ENCODE peak calls at places on chromosomes 2 and 18, in four cellular contexts. One of them, this sample, is unnamed.

GRCh38 chr18:49645836-49646235 is 84.0 kb downstream of the LIPG start:
- DNase-seq in GM12878: no peak
- DNase-seq in HepG2: no peak
- DNase-seq in K562: no peak
- DNase-seq in this sample: no peak

GRCh38 chr2:160984426-160985077 is 175.7 kb upstream of the TANK start:
- DNase-seq in GM12878: no peak
- DNase-seq in K562: no peak
- DNase-seq in HepG2: no peak
- DNase-seq in this sample: no peak

GRCh38 chr2:26532301-26533250 is 54.7 kb upstream of the OTOF start:
- DNase-seq in HepG2: no peak
- DNase-seq in GM12878: no peak
- DNase-seq in K562: no peak
- DNase-seq in this sample: no peak

GRCh38 chr2:86393521-86394490 is 47.4 kb upstream of the KDM3A start:
- DNase-seq in K562: no peak
- DNase-seq in HepG2: no peak
- DNase-seq in GM12878: no peak
- DNase-seq in this sample: no peak

GRCh38 chr2:42092084-42092996 is 44.5 kb downstream of the PKDCC start:
- DNase-seq in HepG2: peak; percentile 98
- DNase-seq in GM12878: no peak
- DNase-seq in K562: no peak
- DNase-seq in this sample: no peak

GRCh38 chr2:10267551-10268465 is 34.9 kb upstream of the HPCAL1 start:
- DNase-seq in GM12878: no peak
- DNase-seq in K562: no peak
- DNase-seq in HepG2: peak; percentile 38
- DNase-seq in this sample: peak; percentile 37

GRCh38 chr2:227228061-227228667 is 63.7 kb downstream of the COL4A3 start:
- DNase-seq in K562: no peak
- DNase-seq in HepG2: no peak
- DNase-seq in GM12878: no peak
- DNase-seq in this sample: no peak

GRCh38 chr2:65164379-65165023 is 34.6 kb upstream of the RAB1A start:
- DNase-seq in GM12878: no peak
- DNase-seq in K562: no peak
- DNase-seq in HepG2: no peak
- DNase-seq in this sample: no peak

GRCh38 chr2:33583194-33583938 is 15.7 kb downstream of the FAM98A start:
- DNase-seq in K562: peak; percentile 50
- DNase-seq in HepG2: peak; percentile 36
- DNase-seq in GM12878: peak; percentile 26
- DNase-seq in this sample: no peak

GRCh38 chr2:196941398-196942078 is 15.0 kb upstream of the PGAP1 start:
- DNase-seq in HepG2: no peak
- DNase-seq in GM12878: no peak
- DNase-seq in K562: no peak
- DNase-seq in this sample: no peak

GRCh38 chr2:239265681-239266435 is 135.0 kb downstream of the HDAC4 start:
- DNase-seq in K562: no peak
- DNase-seq in HepG2: no peak
- DNase-seq in GM12878: no peak
- DNase-seq in this sample: no peak

DNA sequence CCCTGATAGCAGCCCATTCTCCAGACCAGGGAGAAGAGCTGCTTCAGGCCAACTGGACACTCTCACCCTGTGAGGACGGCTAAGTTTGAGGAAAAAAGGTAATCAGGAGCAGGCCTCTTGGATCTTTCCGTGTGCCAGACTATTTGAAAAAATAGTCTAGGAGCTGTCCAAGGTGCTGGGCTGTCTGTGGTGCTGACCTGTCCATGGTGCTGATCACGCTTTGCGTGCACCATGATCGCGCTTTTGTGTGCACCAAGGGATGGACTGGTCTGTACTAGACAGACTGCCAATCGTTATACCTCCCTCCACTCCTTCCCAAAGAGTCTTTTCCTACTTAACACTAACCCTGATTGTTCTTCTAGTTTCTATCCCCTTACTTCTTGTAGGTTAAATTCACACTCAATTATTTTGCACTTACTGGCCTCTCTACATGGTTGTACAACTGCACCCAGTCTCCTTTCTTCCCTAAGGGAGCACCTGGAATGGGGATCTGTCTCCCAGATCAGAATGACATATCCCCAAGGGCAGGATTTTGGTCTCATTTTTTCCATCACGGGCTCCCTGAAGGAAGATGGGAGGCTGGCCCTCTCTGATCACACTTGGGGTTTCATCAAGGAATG is 295.4 kb downstream of the CELF4 start:
- DNase-seq in HepG2: peak; percentile 21
- DNase-seq in K562: peak; percentile 76
- DNase-seq in GM12878: no peak
- DNase-seq in this sample: peak; percentile 64
- TF ChIP-seq SP1 in HepG2: peak; percentile 86
- TF ChIP-seq SP1 in K562: peak; percentile 72
- TF ChIP-seq SP1 in GM12878: no peak
- TF ChIP-seq SP1 in this sample: peak; percentile 94

DNA sequence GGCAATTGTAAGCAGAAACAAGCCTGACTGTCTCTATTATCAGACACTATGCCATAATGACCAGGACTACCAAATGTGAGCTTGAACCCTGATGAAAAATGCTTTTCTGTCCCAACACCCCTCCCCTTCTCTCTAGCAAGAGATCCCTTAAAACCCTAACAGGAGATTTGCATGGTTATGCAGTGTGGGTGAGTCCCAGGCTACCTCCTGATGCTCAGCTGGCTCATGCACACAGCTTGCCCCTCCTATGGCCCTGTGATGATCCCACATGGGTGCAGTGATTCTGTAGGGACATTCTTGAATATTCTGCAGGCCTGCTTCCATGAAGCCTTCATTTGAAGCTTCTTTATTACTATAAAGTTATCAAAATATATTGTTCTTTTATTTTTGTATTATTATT is 357.4 kb downstream of the AKAIN1 start:
- DNase-seq in HepG2: no peak
- DNase-seq in GM12878: no peak
- DNase-seq in K562: no peak
- DNase-seq in this sample: no peak
- TF ChIP-seq CREM in HepG2: no peak
- TF ChIP-seq CREM in GM12878: no peak
- TF ChIP-seq CREM in K562: no peak
- TF ChIP-seq CREM in this sample: no peak

DNA sequence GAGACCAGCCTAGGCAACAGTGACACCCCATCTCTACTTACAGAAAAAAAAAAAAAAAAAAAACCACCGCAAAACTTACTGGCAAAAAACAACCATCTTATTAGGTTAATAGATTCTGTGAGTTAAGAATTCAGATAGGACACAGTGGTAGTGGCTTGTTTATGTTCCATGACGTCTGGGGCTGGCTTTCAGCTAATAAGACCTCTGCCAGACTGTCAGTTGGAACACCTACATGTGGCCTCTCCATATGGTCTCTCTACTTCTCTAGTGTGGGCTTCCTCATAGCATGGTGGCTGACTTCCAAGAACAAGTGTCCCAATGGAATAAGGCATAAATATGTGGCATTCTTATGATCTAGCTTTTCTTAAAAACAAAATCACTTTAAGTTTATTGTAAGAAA is 94.0 kb upstream of the OTX1 start:
- DNase-seq in HepG2: no peak
- DNase-seq in GM12878: no peak
- DNase-seq in K562: no peak
- DNase-seq in this sample: no peak
- TF ChIP-seq SP1 in HepG2: no peak
- TF ChIP-seq SP1 in GM12878: no peak
- TF ChIP-seq SP1 in K562: no peak
- TF ChIP-seq SP1 in this sample: no peak

DNA sequence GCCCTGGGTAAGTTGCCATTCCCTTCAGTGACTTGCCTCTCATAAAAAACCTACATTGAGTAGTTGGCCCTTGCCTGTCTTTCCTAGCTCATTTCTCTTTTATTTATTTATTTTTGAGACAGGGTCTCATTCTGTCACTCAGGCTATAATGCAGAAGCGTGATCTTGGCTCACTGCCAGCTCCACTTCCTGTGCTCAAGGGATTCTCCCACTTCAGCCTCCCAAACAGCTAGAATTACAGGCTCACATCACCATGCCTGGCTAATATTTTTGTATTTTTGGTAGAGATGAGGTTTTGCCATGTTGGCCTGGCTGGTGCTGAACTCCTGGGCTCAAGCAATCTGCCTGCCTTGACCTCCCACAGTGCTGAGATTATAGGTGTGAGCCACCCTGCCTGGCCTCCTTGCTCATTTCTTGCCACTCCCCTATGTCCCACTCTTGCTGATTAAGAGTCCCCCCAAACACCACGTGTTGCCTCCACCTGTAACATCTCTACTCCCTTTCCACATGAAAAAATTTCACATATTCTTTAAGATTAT is 12.6 kb downstream of the EVA1A start:
- DNase-seq in K562: peak; percentile 16
- DNase-seq in GM12878: no peak
- DNase-seq in HepG2: no peak
- DNase-seq in this sample: no peak
- TF ChIP-seq CREM in K562: no peak
- TF ChIP-seq CREM in GM12878: no peak
- TF ChIP-seq CREM in HepG2: no peak
- TF ChIP-seq CREM in this sample: no peak

GRCh38 chr18:77222464-77222863 is 27.2 kb upstream of the GALR1 start:
- DNase-seq in GM12878: no peak
- DNase-seq in HepG2: no peak
- DNase-seq in K562: no peak
- DNase-seq in this sample: no peak
- TF ChIP-seq SP1 in GM12878: no peak
- TF ChIP-seq SP1 in HepG2: no peak
- TF ChIP-seq SP1 in K562: no peak
- TF ChIP-seq SP1 in this sample: no peak

DNA sequence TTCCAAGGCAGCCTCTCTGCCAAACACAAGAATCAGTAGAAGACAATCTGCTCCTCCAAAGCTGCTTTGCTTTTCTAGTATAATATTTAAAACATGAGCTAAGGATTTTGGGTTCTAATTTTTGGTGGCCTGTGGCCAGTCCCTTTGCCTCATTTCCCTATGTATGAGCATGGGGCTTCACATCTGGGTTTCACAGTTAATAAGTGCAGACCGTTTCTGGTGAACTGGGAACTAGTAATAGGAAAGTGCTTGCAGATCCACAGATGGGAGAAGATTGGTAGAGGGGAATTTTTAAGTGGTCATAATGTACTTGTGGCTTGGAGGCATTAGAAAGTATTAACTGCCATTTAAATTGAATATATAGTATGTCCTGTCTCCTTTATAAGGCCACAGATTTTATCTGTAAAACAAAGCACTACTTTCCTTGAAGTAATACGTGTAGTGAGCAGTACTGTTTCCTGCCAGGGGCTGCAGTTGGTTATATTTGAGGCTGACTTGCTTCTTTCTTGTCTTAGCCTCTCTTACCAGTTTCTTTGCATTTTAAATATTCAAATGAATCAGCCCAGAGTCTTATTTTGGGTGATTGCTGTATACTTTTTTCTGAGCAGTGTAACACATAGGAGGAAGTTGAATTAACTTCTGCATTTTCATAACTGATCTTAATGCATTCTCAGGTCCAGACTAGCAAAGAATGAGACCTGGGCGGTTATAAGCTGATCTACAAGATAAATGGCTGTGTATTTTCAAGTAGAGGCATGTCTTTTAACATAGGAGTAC is 1.6 kb downstream of the ARPC2 start:
- DNase-seq in HepG2: no peak
- DNase-seq in GM12878: peak; percentile 53
- DNase-seq in K562: no peak
- DNase-seq in this sample: no peak
- TF ChIP-seq CREM in HepG2: no peak
- TF ChIP-seq CREM in GM12878: no peak
- TF ChIP-seq CREM in K562: no peak
- TF ChIP-seq CREM in this sample: no peak

GRCh38 chr2:169093535-169093934 is 24.2 kb downstream of the DHRS9 start:
- DNase-seq in HepG2: no peak
- DNase-seq in K562: no peak
- DNase-seq in GM12878: no peak
- DNase-seq in this sample: no peak
- TF ChIP-seq SP1 in HepG2: no peak
- TF ChIP-seq SP1 in K562: no peak
- TF ChIP-seq SP1 in GM12878: no peak
- TF ChIP-seq SP1 in this sample: no peak

GRCh38 chr2:68287580-68288441 is 31.9 kb downstream of the CNRIP1 start:
- DNase-seq in HepG2: no peak
- DNase-seq in GM12878: no peak
- DNase-seq in K562: peak; percentile 77
- DNase-seq in this sample: no peak
- TF ChIP-seq CREM in HepG2: no peak
- TF ChIP-seq CREM in GM12878: no peak
- TF ChIP-seq CREM in K562: no peak
- TF ChIP-seq CREM in this sample: no peak

GRCh38 chr18:73462092-73462491 is 594.3 kb upstream of the NETO1 start:
- DNase-seq in GM12878: no peak
- DNase-seq in K562: no peak
- DNase-seq in HepG2: no peak
- DNase-seq in this sample: no peak
- TF ChIP-seq SP1 in GM12878: no peak
- TF ChIP-seq SP1 in K562: no peak
- TF ChIP-seq SP1 in HepG2: no peak
- TF ChIP-seq SP1 in this sample: no peak